ENCODE peak calls at places on chromosomes 7 and 10, in four cellular contexts. One of them, this sample, is unnamed.

GRCh38 chr7:6026917-6027316 is 4.3 kb upstream of the ANKRD61 start:
- DNase-seq in K562: no peak
- DNase-seq in GM12878: no peak
- DNase-seq in HepG2: no peak
- DNase-seq in this sample: no peak

GRCh38 chr7:49812534-49812933 is 39.1 kb downstream of the VWC2 start:
- DNase-seq in HepG2: no peak
- DNase-seq in K562: no peak
- DNase-seq in GM12878: no peak
- DNase-seq in this sample: no peak

GRCh38 chr10:94251568-94251967 is 111.2 kb downstream of the NOC3L start:
- DNase-seq in GM12878: no peak
- DNase-seq in HepG2: no peak
- DNase-seq in K562: no peak
- DNase-seq in this sample: no peak

GRCh38 chr7:44216521-44217030 is 15.8 kb downstream of the YKT6 start:
- DNase-seq in GM12878: no peak
- DNase-seq in K562: no peak
- DNase-seq in HepG2: no peak
- DNase-seq in this sample: peak; percentile 6

GRCh38 chr10:4568731-4569130 is 257.3 kb upstream of the AKR1E2 start:
- DNase-seq in GM12878: no peak
- DNase-seq in HepG2: no peak
- DNase-seq in K562: no peak
- DNase-seq in this sample: no peak

GRCh38 chr10:121245799-121246198 is 352.4 kb downstream of the FGFR2 start:
- DNase-seq in HepG2: no peak
- DNase-seq in GM12878: no peak
- DNase-seq in K562: no peak
- DNase-seq in this sample: no peak

GRCh38 chr10:91603931-91604331 is 28.9 kb downstream of the PPP1R3C start:
- DNase-seq in GM12878: no peak
- DNase-seq in HepG2: no peak
- DNase-seq in K562: no peak
- DNase-seq in this sample: no peak

GRCh38 chr7:34752929-34753328 is 94.9 kb downstream of the NPSR1 start:
- DNase-seq in K562: no peak
- DNase-seq in HepG2: no peak
- DNase-seq in GM12878: no peak
- DNase-seq in this sample: no peak

GRCh38 chr10:116271593-116272496 is 1.2 kb downstream of the GFRA1 start:
- DNase-seq in GM12878: no peak
- DNase-seq in HepG2: no peak
- DNase-seq in K562: no peak
- DNase-seq in this sample: peak; percentile 37

GRCh38 chr10:11682896-11683295 is 59.3 kb upstream of the ECHDC3 start:
- DNase-seq in HepG2: no peak
- DNase-seq in GM12878: no peak
- DNase-seq in K562: no peak
- DNase-seq in this sample: no peak

GRCh38 chr10:33385686-33386085 is 51.2 kb upstream of the NRP1 start:
- DNase-seq in HepG2: no peak
- DNase-seq in K562: no peak
- DNase-seq in GM12878: no peak
- DNase-seq in this sample: no peak
- TF ChIP-seq ESRRA in HepG2: no peak
- TF ChIP-seq ESRRA in K562: no peak
- TF ChIP-seq ESRRA in GM12878: no peak
- TF ChIP-seq ESRRA in this sample: no peak

GRCh38 chr10:31242902-31243301 is 76.1 kb upstream of the ZEB1 start:
- DNase-seq in K562: peak; percentile 50
- DNase-seq in GM12878: peak; percentile 5
- DNase-seq in HepG2: peak; percentile 59
- DNase-seq in this sample: no peak
- TF ChIP-seq ATF3 in K562: no peak
- TF ChIP-seq ATF3 in GM12878: no peak
- TF ChIP-seq ATF3 in HepG2: peak; percentile 57
- TF ChIP-seq ATF3 in this sample: no peak

DNA sequence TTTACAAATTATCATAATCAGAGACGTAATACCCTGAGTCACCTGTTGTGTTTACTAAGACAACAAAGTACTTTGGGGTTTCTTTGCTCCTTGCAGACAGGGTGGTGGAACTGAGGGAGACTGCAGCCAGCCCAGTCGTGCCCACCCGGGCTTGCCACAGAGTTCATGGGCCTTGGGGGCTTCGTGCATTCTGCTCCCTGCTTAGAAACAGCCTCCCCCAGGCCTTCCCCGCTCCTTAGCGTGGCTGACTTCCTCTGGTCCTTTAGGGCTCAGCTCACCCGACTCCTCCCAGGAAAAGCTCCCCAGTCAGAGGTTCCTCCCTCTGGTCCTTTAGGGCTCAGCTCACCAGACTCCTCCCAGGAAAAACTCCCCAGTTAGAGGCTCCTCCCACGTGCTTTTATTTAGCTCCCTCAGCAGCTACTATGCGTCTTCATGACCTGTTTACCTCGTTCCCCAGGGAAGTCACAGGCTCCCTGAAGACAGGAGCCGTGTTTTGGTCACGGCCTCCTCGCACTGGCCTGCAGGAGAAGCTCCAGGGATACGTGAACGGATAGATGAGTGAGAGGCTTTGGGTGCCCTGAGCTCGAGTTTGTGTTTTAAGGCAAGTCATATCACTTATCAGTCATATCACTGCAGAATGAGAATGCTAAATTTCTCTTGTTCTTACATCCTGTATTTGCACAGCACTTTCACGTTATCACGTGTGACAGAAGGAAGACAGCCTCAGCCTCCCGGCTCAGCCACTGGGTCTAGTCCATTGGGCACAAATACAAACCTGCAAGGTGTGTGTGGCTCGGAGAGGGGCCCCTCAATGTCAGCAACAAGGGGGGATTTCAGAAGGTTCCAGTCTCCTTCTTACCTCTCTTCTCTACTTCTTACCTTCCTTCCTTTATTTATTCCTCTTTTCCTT is 52.7 kb upstream of the VIPR2 start:
- DNase-seq in K562: peak; percentile 91
- DNase-seq in HepG2: no peak
- DNase-seq in GM12878: peak; percentile 8
- DNase-seq in this sample: peak; percentile 28
- TF ChIP-seq ESRRA in K562: peak; percentile 4
- TF ChIP-seq ESRRA in HepG2: no peak
- TF ChIP-seq ESRRA in GM12878: no peak
- TF ChIP-seq ESRRA in this sample: no peak

DNA sequence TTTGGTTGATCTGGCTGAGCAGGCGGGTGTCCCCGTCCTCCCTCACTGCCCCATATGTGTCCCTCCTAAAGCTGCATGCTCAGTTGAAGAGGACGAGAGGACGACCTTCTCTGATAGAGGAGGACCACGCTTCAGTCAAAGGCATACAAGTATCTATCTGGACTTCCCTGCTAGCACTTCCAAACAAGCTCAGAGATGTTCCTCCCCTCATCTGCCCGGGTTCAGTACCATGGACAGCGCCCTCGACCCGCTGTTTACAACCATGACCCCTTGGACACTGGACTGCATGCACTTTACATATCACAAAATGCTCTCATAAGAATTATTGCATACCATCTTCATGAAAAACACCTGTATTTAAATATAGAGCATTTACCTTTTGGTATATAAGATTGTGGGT is 26.9 kb upstream of the TRIM56 start:
- DNase-seq in GM12878: no peak
- DNase-seq in K562: peak; percentile 80
- DNase-seq in HepG2: peak; percentile 48
- DNase-seq in this sample: peak; percentile 81
- TF ChIP-seq ATF3 in GM12878: no peak
- TF ChIP-seq ATF3 in K562: no peak
- TF ChIP-seq ATF3 in HepG2: no peak
- TF ChIP-seq ATF3 in this sample: no peak

DNA sequence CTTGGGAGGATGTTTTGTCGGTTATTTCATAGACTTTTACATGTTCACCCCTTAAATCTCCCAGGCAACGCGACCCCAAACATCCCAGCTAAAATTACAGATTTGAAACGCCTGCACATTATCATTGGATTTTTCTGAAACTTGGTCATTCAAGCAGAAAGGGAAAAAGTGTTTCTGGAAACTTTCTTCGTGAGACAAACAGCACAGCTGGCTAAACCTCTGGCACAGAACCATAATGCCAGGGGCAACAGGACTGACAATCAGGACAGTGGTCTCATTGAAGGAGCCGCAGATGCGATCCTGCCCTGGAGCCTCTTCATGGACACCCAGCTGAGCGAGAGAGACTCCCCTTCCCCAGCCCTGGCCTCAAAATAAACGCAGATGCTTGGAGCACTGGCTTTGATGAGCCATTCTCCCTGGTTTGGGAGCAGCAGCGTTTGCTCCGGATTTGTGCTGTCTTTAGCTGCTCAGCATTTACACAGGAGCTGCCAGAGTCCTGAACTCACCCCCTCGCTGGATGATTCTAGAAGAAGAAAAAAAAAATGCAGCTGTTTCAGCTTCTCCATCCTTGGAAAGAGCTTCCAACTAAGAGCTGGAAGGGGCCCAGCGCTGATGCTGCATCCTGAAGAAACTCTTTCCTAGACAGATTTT is 30.0 kb downstream of the AFAP1L2 start:
- DNase-seq in K562: no peak
- DNase-seq in GM12878: no peak
- DNase-seq in HepG2: no peak
- DNase-seq in this sample: no peak
- TF ChIP-seq ESRRA in K562: no peak
- TF ChIP-seq ESRRA in GM12878: no peak
- TF ChIP-seq ESRRA in HepG2: no peak
- TF ChIP-seq ESRRA in this sample: no peak

GRCh38 chr7:15178065-15178464 is 275.5 kb upstream of the DGKB start:
- DNase-seq in GM12878: no peak
- DNase-seq in K562: no peak
- DNase-seq in HepG2: no peak
- DNase-seq in this sample: no peak
- TF ChIP-seq ATF3 in GM12878: no peak
- TF ChIP-seq ATF3 in K562: no peak
- TF ChIP-seq ATF3 in HepG2: no peak
- TF ChIP-seq ATF3 in this sample: no peak

DNA sequence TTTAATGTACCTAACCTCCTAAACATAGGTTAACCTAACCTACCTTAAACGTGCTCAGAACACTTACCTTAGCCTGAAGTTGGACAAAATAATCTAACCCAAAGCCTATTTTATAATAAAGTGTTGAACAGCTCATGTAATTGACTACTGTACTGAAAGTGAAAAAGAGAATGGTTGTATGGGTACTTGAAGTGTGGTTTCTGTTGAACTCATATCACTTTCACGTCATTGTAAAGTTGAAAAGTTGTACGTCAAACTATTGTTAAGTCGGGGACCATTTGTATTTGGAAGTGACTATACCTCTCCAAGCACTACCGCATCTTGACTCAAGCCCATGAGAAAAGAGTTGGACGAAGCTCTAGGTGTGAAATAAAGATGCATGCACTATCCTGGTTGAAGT is 37.9 kb upstream of the ASAH2 start:
- DNase-seq in GM12878: no peak
- DNase-seq in K562: no peak
- DNase-seq in HepG2: no peak
- DNase-seq in this sample: no peak
- TF ChIP-seq ESRRA in GM12878: no peak
- TF ChIP-seq ESRRA in K562: no peak
- TF ChIP-seq ESRRA in HepG2: no peak
- TF ChIP-seq ESRRA in this sample: no peak

GRCh38 chr7:45892407-45893035 is 4.2 kb downstream of the IGFBP1 start:
- DNase-seq in HepG2: peak; percentile 18
- DNase-seq in GM12878: no peak
- DNase-seq in K562: no peak
- DNase-seq in this sample: no peak

GRCh38 chr7:45890125-45890901 is 2.0 kb downstream of the IGFBP1 start:
- DNase-seq in K562: no peak
- DNase-seq in GM12878: no peak
- DNase-seq in HepG2: no peak
- DNase-seq in this sample: no peak

GRCh38 chr7:45889367-45890067 is 1.2 kb downstream of the IGFBP1 start:
- DNase-seq in HepG2: no peak
- DNase-seq in GM12878: no peak
- DNase-seq in K562: no peak
- DNase-seq in this sample: no peak

GRCh38 chr7:45891462-45892402 is 3.4 kb downstream of the IGFBP1 start:
- DNase-seq in GM12878: no peak
- DNase-seq in HepG2: no peak
- DNase-seq in K562: no peak
- DNase-seq in this sample: no peak

DNA sequence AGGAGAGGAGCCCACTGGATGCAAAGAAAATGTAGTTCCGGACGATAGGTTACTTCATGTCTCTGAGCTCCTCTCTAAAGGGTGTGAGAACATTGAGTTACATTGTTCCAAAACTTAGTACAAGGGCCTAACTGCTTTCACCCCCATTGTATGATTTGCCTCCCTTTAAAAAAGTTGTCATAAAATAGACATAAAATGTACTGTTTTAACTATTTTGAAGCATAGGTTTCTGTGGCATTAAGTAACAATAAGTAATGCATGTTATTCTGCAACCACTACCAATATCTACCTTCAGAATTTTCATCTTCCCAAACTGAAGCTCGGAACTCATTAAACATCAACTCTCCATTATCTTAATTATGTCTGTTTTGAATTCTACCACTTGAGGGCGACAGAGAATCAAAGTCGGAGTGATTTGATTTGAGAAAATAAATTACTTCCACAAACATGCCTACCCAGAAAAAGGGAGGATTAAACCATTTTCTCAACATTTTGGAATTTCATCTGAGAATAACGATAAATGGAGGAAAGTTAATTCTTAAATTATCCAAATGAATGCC is 2.7 kb downstream of the IGFBP1 start:
- DNase-seq in K562: peak; percentile 20
- DNase-seq in HepG2: peak; percentile 36
- DNase-seq in GM12878: no peak
- DNase-seq in this sample: no peak
- TF ChIP-seq ATF3 in K562: no peak
- TF ChIP-seq ATF3 in HepG2: no peak
- TF ChIP-seq ATF3 in GM12878: no peak
- TF ChIP-seq ATF3 in this sample: no peak

GRCh38 chr10:69486922-69487730 is 35.9 kb downstream of the TSPAN15 start:
- DNase-seq in K562: no peak
- DNase-seq in HepG2: no peak
- DNase-seq in GM12878: no peak
- DNase-seq in this sample: no peak
- TF ChIP-seq ESRRA in K562: no peak
- TF ChIP-seq ESRRA in HepG2: no peak
- TF ChIP-seq ESRRA in GM12878: no peak
- TF ChIP-seq ESRRA in this sample: no peak

GRCh38 chr10:124035928-124036558 is 57.4 kb downstream of the CHST15 start:
- DNase-seq in GM12878: peak; percentile 82
- DNase-seq in HepG2: peak; percentile 96
- DNase-seq in K562: peak; percentile 42
- DNase-seq in this sample: no peak
- TF ChIP-seq ATF3 in GM12878: no peak
- TF ChIP-seq ATF3 in HepG2: peak; percentile 87
- TF ChIP-seq ATF3 in K562: no peak
- TF ChIP-seq ATF3 in this sample: no peak